ENCODE peak calls at places on chromosome 1, in four cellular contexts. W, O, C and E are unnamed samples.

GRCh38 chr1:25120286-25120685 is 112.0 kb downstream of the SYF2 start:
- DNase-seq in W (peak; percentile 70), O (no peak), C (no peak), E (peak; percentile 50)

GRCh38 chr1:43801203-43801602 is 93.9 kb downstream of the ST3GAL3 start:
- DNase-seq in W (no peak), O (no peak), C (no peak), E (no peak)

GRCh38 chr1:30856260-30856790 is 52.2 kb downstream of the SDC3 start:
- DNase-seq in W (no peak), O (no peak), C (peak; percentile 34), E (no peak)

GRCh38 chr1:59054172-59054571 is 242.7 kb upstream of the FGGY start:
- DNase-seq in W (no peak), O (no peak), C (no peak), E (no peak)

GRCh38 chr1:6603851-6604558 is 1.3 kb upstream of the KLHL21 start:
- DNase-seq in W (peak; percentile 61), O (peak; percentile 84), C (peak; percentile 85), E (no peak)

GRCh38 chr1:173427146-173428054 is 49.7 kb upstream of the PRDX6 start:
- DNase-seq in W (no peak), O (no peak), C (no peak), E (no peak)

GRCh38 chr1:78627321-78627720 is 7.1 kb downstream of the IFI44L start:
- DNase-seq in W (no peak), O (no peak), C (no peak), E (no peak)

GRCh38 chr1:189269011-189269410 is 1208.7 kb downstream of the BRINP3 start:
- DNase-seq in W (no peak), O (no peak), C (no peak), E (peak; percentile 4)

GRCh38 chr1:40391688-40392145 is 18.2 kb downstream of the SMAP2 start:
- DNase-seq in W (no peak), O (no peak), C (no peak), E (no peak)

GRCh38 chr1:226034482-226034881 is 28.0 kb upstream of the H3-3A start:
- DNase-seq in W (peak; percentile 97), O (peak; percentile 50), C (no peak), E (peak; percentile 90)

GRCh38 chr1:197954718-197955418 is 37.7 kb downstream of the LHX9 start:
- DNase-seq in W (no peak), O (no peak), C (no peak), E (no peak)

GRCh38 chr1:23282967-23283366 is 61.1 kb downstream of the HNRNPR start:
- DNase-seq in W (no peak), O (peak; percentile 54), C (peak; percentile 86), E (no peak)